ENCODE peak calls at places on chromosomes 2 and 18, in six cellular contexts. P is A549, S is transverse colon, N is HepG2, R is ovary, W is H1. B is an unnamed sample.

GRCh38 chr18:27713037-27713726 is 463.7 kb downstream of the CDH2 start:
- DNase-seq in P (no peak), S (no peak), N (no peak), R (no peak), W (no peak), B (no peak)

GRCh38 chr2:15410884-15411283 is 150.2 kb downstream of the NBAS start:
- DNase-seq in N (no peak), R (no peak), S (no peak), P (no peak), W (no peak), B (peak)

GRCh38 chr18:78006805-78007204 is 757.2 kb downstream of the GALR1 start:
- DNase-seq in R (no peak), N (no peak), P (no peak), S (no peak), W (no peak), B (no peak)

GRCh38 chr2:241636983-241637232 is at the start of gene THAP4:
- DNase-seq in N (no peak), R (peak), S (peak), W (no peak), P (no peak), B (peak)

GRCh38 chr2:207896525-207897295 is 127.0 kb upstream of the FZD5 start:
- DNase-seq in P (peak), W (no peak), S (peak), R (no peak), N (peak), B (no peak)

GRCh38 chr18:26978812-26979341 is 113.4 kb upstream of the AQP4 start:
- DNase-seq in R (no peak), W (no peak), S (no peak), P (no peak), N (no peak), B (no peak)

GRCh38 chr2:130796280-130796679 is 40.4 kb upstream of the ARHGEF4 start:
- DNase-seq in R (no peak), W (peak), S (no peak), N (no peak), P (no peak), B (no peak)

GRCh38 chr2:37417321-37417720 is 72.9 kb downstream of the QPCT start:
- DNase-seq in N (no peak), R (no peak), S (no peak), P (no peak), W (no peak), B (no peak)

GRCh38 chr2:40103163-40103562 is 324.1 kb upstream of the THUMPD2 start:
- DNase-seq in R (no peak), N (no peak), P (no peak), W (no peak), S (no peak), B (no peak)

GRCh38 chr2:27133905-27134780 is at the start of gene PREB:
- DNase-seq in W (peak), P (peak), R (peak), S (peak), N (peak), B (peak)
- TF ChIP-seq CTCF in W (no peak), P (no peak), R (peak), S (no peak), N (peak), B (no peak)

GRCh38 chr18:33579868-33580205 is 1.8 kb downstream of the ASXL3 start:
- DNase-seq in R (no peak), N (no peak), S (no peak), P (no peak), W (no peak), B (no peak)

GRCh38 chr18:33578371-33579146 is 540 bp downstream of the ASXL3 start:
- DNase-seq in W (peak), N (peak), P (no peak), S (peak), R (peak), B (peak)

GRCh38 chr18:33576999-33577687 is 876 bp upstream of the ASXL3 start:
- DNase-seq in P (no peak), R (no peak), S (no peak), W (no peak), N (no peak), B (no peak)

GRCh38 chr18:33579147-33579867 is 1.3 kb downstream of the ASXL3 start:
- DNase-seq in W (no peak), R (no peak), P (no peak), N (no peak), S (peak), B (no peak)

GRCh38 chr18:33577688-33578370 is at the start of gene ASXL3:
- DNase-seq in N (no peak), W (peak), R (peak), P (no peak), S (peak), B (peak)
- TF ChIP-seq EP300 in N (no peak), W (no peak), R (no peak), P (no peak), S (no peak), B (no peak)

DNA sequence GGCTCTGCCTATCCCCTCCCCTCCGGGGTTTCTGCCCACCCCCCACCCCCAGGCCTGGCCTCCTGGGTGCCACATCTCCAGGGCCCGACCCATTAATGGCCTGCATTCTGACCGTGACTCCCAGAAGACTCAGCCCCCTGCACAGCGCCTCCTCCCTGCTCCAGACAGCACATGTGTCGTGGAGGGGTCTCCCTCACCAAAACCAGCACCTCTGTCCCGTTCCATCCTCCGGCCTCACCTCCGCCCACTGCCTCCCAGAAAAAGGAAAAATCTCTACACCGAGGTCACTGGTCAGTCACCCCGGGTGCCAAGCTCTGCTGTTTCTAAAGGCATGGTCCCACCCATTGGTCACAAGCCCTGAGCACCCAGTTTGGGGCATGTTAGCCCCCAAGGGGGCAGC is 65.2 kb downstream of the GBX2 start:
- DNase-seq in N (no peak), P (no peak), R (no peak), W (no peak), S (no peak), B (no peak)
- TF ChIP-seq CTCF in N (no peak), P (no peak), R (no peak), W (peak), S (no peak), B (no peak)

GRCh38 chr2:110101280-110101844 is 14.3 kb downstream of the MALL start:
- DNase-seq in P (peak), N (peak), R (peak), S (peak), W (no peak), B (peak)
- TF ChIP-seq EP300 in P (peak), N (no peak), R (no peak), S (peak), W (no peak), B (no peak)

GRCh38 chr2:19336781-19337180 is 21.6 kb downstream of the OSR1 start:
- DNase-seq in S (no peak), R (no peak), N (no peak), P (no peak), W (no peak), B (no peak)
- TF ChIP-seq CTCF in S (no peak), R (no peak), N (no peak), P (no peak), W (no peak), B (no peak)

DNA sequence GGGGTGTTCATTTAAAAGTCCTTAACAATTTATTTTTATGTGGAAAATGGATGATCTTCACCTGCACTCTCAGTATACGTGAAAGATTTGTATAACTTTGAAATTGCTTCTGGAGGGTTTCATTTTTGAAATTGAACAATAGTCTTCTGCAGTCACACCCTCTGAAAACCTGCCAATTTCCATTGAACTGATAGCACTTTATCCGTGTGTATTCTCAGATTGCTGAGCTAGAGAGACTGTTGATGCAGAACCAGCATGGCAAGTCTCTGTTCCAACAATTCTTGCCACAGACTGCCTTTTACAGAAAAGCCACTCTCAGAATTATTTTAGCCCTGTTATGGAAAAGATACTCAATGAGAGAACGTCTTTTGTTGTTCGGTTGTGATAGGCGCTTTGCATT is 6.6 kb upstream of the GULP1 start:
- DNase-seq in S (no peak), N (no peak), R (no peak), P (no peak), W (no peak), B (no peak)
- TF ChIP-seq EP300 in S (no peak), N (no peak), R (no peak), P (no peak), W (no peak), B (no peak)

GRCh38 chr18:35949090-35949489 is 23.4 kb upstream of the RMP24 start:
- DNase-seq in W (no peak), R (no peak), S (no peak), N (no peak), P (no peak), B (no peak)

GRCh38 chr18:35948080-35948479 is 24.4 kb upstream of the RMP24 start:
- DNase-seq in N (no peak), S (no peak), P (no peak), W (no peak), R (no peak), B (no peak)

GRCh38 chr18:35953688-35954087 is 18.8 kb upstream of the RMP24 start:
- DNase-seq in W (no peak), S (no peak), R (no peak), N (no peak), P (no peak), B (no peak)

GRCh38 chr18:35949903-35950627 is 22.4 kb upstream of the RMP24 start:
- DNase-seq in S (peak), N (peak), W (peak), P (peak), R (peak), B (peak)

DNA sequence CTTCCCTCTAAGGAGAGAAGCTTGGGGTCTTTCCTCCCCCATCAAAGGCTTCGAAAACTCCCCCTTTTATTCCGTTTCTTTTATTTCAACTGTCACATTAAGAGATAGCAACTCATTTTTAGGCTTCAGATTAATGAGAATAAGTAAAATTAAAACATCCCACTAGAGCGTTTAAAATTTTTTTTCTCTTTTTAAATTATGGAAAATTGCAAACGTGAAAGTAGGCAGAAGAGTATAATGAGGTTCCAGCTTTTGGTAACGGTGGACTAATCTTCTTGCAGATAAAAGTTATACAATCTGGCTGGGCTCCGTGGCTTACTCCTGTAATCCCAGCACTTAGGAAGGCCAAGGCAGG is 21.9 kb upstream of the RMP24 start:
- DNase-seq in P (no peak), S (no peak), N (no peak), W (no peak), R (no peak), B (no peak)
- TF ChIP-seq CTCF in P (no peak), S (no peak), N (no peak), W (no peak), R (no peak), B (no peak)

DNA sequence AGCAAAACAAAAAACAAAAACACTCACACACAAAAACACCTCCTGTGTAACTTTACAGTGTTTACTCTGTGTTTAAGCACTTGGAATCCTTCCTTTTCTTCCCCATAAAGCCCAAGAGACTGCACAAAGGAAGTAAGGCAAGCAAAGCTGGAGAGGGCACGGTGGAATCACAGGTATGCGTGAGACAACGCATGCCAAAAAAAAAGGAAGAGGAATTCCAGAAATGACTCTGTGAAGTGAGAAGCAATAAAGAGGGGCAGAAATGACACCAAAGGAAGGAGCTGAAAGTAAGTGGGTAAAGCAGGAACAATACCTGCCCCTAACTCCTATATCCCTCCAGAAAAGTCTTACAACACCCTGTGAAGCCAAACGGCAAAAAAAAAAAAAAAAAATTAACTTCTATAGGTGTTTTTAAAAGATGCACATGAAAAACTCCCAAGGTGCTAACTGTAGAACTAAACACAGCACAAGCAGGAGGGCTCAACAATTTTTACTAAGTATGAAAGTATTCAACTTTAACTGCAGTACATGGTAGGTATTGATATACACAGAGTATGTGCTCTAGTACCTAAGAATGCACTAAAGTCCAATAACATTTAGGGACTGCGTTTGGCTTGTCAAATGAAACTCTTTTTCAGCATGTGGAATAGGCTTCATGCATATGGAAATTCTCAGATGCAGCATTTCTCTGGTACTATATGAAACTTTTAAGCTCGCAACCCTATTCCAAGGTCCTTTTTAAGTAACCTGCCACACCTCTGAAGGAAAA is 9.1 kb downstream of the RND3 start:
- DNase-seq in P (no peak), N (no peak), R (no peak), S (no peak), W (no peak), B (no peak)
- TF ChIP-seq EP300 in P (no peak), N (no peak), R (no peak), S (no peak), W (no peak), B (no peak)

B was measured in sigmoid colon.